ENCODE peak calls at places on chromosomes 16 and 17, in four cellular contexts. V, M, B and C are unnamed samples.

GRCh38 chr17:34447406-34447805 is 84.4 kb upstream of the CCL1 start:
- DNase-seq in V (no peak), M (no peak), B (no peak), C (no peak)

GRCh38 chr16:17377360-17378324 is 93.1 kb downstream of the XYLT1 start:
- DNase-seq in V (no peak), M (no peak), B (no peak), C (no peak)

GRCh38 chr17:82107341-82107860 is 9.4 kb upstream of the FASN start:
- DNase-seq in V (no peak), M (no peak), B (no peak), C (no peak)

GRCh38 chr16:86772231-86772510 is 193.8 kb downstream of the FOXL1 start:
- DNase-seq in V (no peak), M (no peak), B (no peak), C (no peak)

GRCh38 chr16:12455287-12455798 is 348.3 kb downstream of the CPPED1 start:
- DNase-seq in V (no peak), M (peak; percentile 56), B (peak; percentile 14), C (peak; percentile 49)

GRCh38 chr16:48536600-48537200 is 73.3 kb downstream of the N4BP1 start:
- DNase-seq in V (no peak), M (no peak), B (no peak), C (no peak)

GRCh38 chr16:35745191-35745590 is 2285.8 kb downstream of the TP53TG3F start:
- DNase-seq in V (no peak), M (no peak), B (no peak), C (no peak)

GRCh38 chr17:14748036-14748715 is 447.3 kb downstream of the HS3ST3B1 start:
- DNase-seq in V (no peak), M (no peak), B (no peak), C (no peak)

GRCh38 chr16:3915438-3916250 is 35.1 kb upstream of the CREBBP start:
- DNase-seq in V (no peak), M (no peak), B (no peak), C (no peak)

GRCh38 chr16:68732068-68732680 is 4.9 kb upstream of the CDH1 start:
- DNase-seq in V (no peak), M (no peak), B (peak; percentile 23), C (no peak)

GRCh38 chr16:84788968-84789371 is 30.8 kb upstream of the CRISPLD2 start:
- DNase-seq in V (no peak), M (no peak), B (no peak), C (no peak)